ENCODE peak calls at places on chromosomes 5 and 9, in four cellular contexts. G, Y, R and U are unnamed samples.

GRCh38 chr5:74761241-74761640 is 5.7 kb downstream of the GFM2 start:
- DNase-seq in G (no peak), Y (no peak), R (no peak), U (no peak)

GRCh38 chr9:132341177-132341840 is 13.5 kb downstream of the SETX start:
- DNase-seq in G (no peak), Y (no peak), R (no peak), U (no peak)

GRCh38 chr9:90162819-90163218 is 479.8 kb downstream of the DIRAS2 start:
- DNase-seq in G (no peak), Y (no peak), R (no peak), U (no peak)

GRCh38 chr5:78653969-78654368 is 5.4 kb upstream of the LHFPL2 start:
- DNase-seq in G (no peak), Y (no peak), R (no peak), U (no peak)

GRCh38 chr5:5217371-5217770 is 77.2 kb downstream of the ADAMTS16 start:
- DNase-seq in G (no peak), Y (no peak), R (no peak), U (no peak)

GRCh38 chr9:120862452-120862851 is 14.5 kb downstream of the PHF19 start:
- DNase-seq in G (peak; percentile 52), Y (no peak), R (no peak), U (no peak)

GRCh38 chr5:195401-196160 is 4.3 kb downstream of the LRRC14B start:
- DNase-seq in G (peak; percentile 45), Y (peak; percentile 57), R (no peak), U (no peak)

GRCh38 chr5:34923694-34924461 is 5.5 kb upstream of the DNAJC21 start:
- DNase-seq in G (no peak), Y (peak; percentile 59), R (no peak), U (no peak)

GRCh38 chr5:110510146-110510545 is 216.3 kb downstream of the TMEM232 start:
- DNase-seq in G (peak; percentile 28), Y (no peak), R (no peak), U (no peak)

GRCh38 chr5:7245401-7245800 is 150.5 kb upstream of the ADCY2 start:
- DNase-seq in G (no peak), Y (no peak), R (no peak), U (no peak)

GRCh38 chr5:7815757-7816534 is 35.0 kb downstream of the CFAP90 start:
- DNase-seq in G (peak; percentile 96), Y (peak; percentile 86), R (peak; percentile 82), U (peak; percentile 72)

GRCh38 chr5:132480546-132481242 is 9.9 kb downstream of the IRF1 start:
- DNase-seq in G (no peak), Y (no peak), R (no peak), U (no peak)

GRCh38 chr9:91799113-91799735 is 150.8 kb downstream of the ROR2 start:
- DNase-seq in G (no peak), Y (no peak), R (no peak), U (no peak)

GRCh38 chr9:81028504-81028903 is 660.8 kb downstream of the TLE1 start:
- DNase-seq in G (no peak), Y (no peak), R (no peak), U (no peak)

GRCh38 chr5:109805882-109806281 is 116.2 kb downstream of the MAN2A1 start:
- DNase-seq in G (peak; percentile 24), Y (no peak), R (peak; percentile 3), U (no peak)

GRCh38 chr5:73945505-73945904 is 319.5 kb downstream of the ARHGEF28 start:
- DNase-seq in G (peak; percentile 70), Y (peak; percentile 33), R (no peak), U (no peak)

GRCh38 chr9:129173296-129174101 is 4.6 kb downstream of the IER5L start:
- DNase-seq in G (no peak), Y (no peak), R (no peak), U (no peak)

GRCh38 chr9:69190086-69190865 is 16.2 kb downstream of the TJP2 start:
- DNase-seq in G (no peak), Y (no peak), R (no peak), U (no peak)

GRCh38 chr5:59178482-59178881 is 595.6 kb downstream of the RAB3C start:
- DNase-seq in G (no peak), Y (no peak), R (no peak), U (no peak)

GRCh38 chr5:28400076-28400475 is 1361.7 kb upstream of the CDH9 start:
- DNase-seq in G (no peak), Y (no peak), R (no peak), U (peak; percentile 39)

GRCh38 chr9:132671620-132672412 is 1.6 kb downstream of the GTF3C4 start:
- DNase-seq in G (no peak), Y (no peak), R (no peak), U (no peak)

GRCh38 chr9:119086590-119086989 is 282.6 kb downstream of the BRINP1 start:
- DNase-seq in G (peak; percentile 75), Y (no peak), R (no peak), U (no peak)

GRCh38 chr5:7856855-7857254 is 5.9 kb upstream of the CFAP90 start:
- DNase-seq in G (peak; percentile 85), Y (peak; percentile 34), R (peak; percentile 23), U (peak; percentile 49)

GRCh38 chr9:36029765-36030528 is 6.8 kb upstream of the RECK start:
- DNase-seq in G (no peak), Y (no peak), R (no peak), U (no peak)

GRCh38 chr5:167802755-167803431 is 488.6 kb upstream of the WWC1 start:
- DNase-seq in G (peak; percentile 78), Y (no peak), R (peak; percentile 46), U (no peak)

GRCh38 chr9:22256381-22256780 is 190.2 kb upstream of the DMRTA1 start:
- DNase-seq in G (no peak), Y (no peak), R (no peak), U (no peak)

GRCh38 chr5:116068028-116068632 is 16.7 kb upstream of the COMMD10 start:
- DNase-seq in G (peak; percentile 79), Y (peak; percentile 40), R (peak; percentile 48), U (peak; percentile 59)

GRCh38 chr9:128807827-128808226 is 10.5 kb upstream of the ENDOG start:
- DNase-seq in G (no peak), Y (no peak), R (no peak), U (no peak)

GRCh38 chr9:715743-716400 is 125.6 kb upstream of the DMRT1 start:
- DNase-seq in G (no peak), Y (no peak), R (no peak), U (no peak)

GRCh38 chr5:170164087-170164486 is 58.4 kb downstream of the FOXI1 start:
- DNase-seq in G (no peak), Y (no peak), R (no peak), U (no peak)

GRCh38 chr5:114185274-114185673 is 176.6 kb upstream of the KCNN2 start:
- DNase-seq in G (peak; percentile 60), Y (no peak), R (no peak), U (no peak)

GRCh38 chr9:93112116-93112863 is 16.3 kb downstream of the CARD19 start:
- DNase-seq in G (no peak), Y (no peak), R (no peak), U (no peak)

GRCh38 chr9:137406876-137407589 is 15.9 kb downstream of the EXD3 start:
- DNase-seq in G (peak; percentile 91), Y (peak; percentile 6), R (peak; percentile 77), U (peak; percentile 21)

GRCh38 chr5:93791520-93791972 is 50.1 kb upstream of the POU5F2 start:
- DNase-seq in G (no peak), Y (no peak), R (no peak), U (no peak)

GRCh38 chr9:129983891-129984290 is 59.1 kb downstream of the FNBP1 start:
- DNase-seq in G (no peak), Y (no peak), R (no peak), U (no peak)

GRCh38 chr5:43567967-43568366 is 11.1 kb upstream of the PAIP1 start:
- DNase-seq in G (no peak), Y (no peak), R (no peak), U (no peak)

GRCh38 chr9:135744333-135745070 is 42.5 kb downstream of the KCNT1 start:
- DNase-seq in G (no peak), Y (no peak), R (no peak), U (no peak)

GRCh38 chr9:135745189-135745588 is 43.2 kb downstream of the KCNT1 start:
- DNase-seq in G (no peak), Y (no peak), R (no peak), U (no peak)

GRCh38 chr9:135741276-135742219 is 39.6 kb downstream of the KCNT1 start:
- DNase-seq in G (peak; percentile 35), Y (no peak), R (no peak), U (no peak)

GRCh38 chr9:135743546-135744332 is 41.8 kb downstream of the KCNT1 start:
- DNase-seq in G (no peak), Y (no peak), R (no peak), U (no peak)

GRCh38 chr9:135743021-135743420 is 41.0 kb downstream of the KCNT1 start:
- DNase-seq in G (no peak), Y (no peak), R (no peak), U (no peak)
- H3K27me3 ChIP-seq in G (no peaks in the 10 kb centered on the region), Y (peaks cover 14% of the 10 kb centered on the region), R (no peaks in the 10 kb centered on the region), U (peaks cover 38% of the 10 kb centered on the region)

GRCh38 chr9:34591091-34591910 is 1.8 kb upstream of the CNTFR start:
- DNase-seq in G (peak; percentile 91), Y (peak; percentile 81), R (peak; percentile 84), U (peak; percentile 92)

GRCh38 chr9:34588671-34589370 is 703 bp downstream of the CNTFR start:
- DNase-seq in G (peak; percentile 50), Y (no peak), R (no peak), U (no peak)

GRCh38 chr9:34589656-34590375 is at the start of gene CNTFR:
- DNase-seq in G (peak; percentile 79), Y (peak; percentile 63), R (no peak), U (peak; percentile 74)

GRCh38 chr9:34590376-34591090 is 1.0 kb upstream of the CNTFR start:
- DNase-seq in G (peak; percentile 66), Y (peak; percentile 27), R (no peak), U (no peak)

GRCh38 chr9:34589371-34589655 is 211 bp downstream of the CNTFR start:
- DNase-seq in G (no peak), Y (no peak), R (no peak), U (no peak)
- H3K27me3 ChIP-seq in G (peaks cover 100% of the 10 kb centered on the region), Y (peaks cover 10% of the 10 kb centered on the region), R (peaks cover 4% of the 10 kb centered on the region), U (peaks cover 35% of the 10 kb centered on the region)

GRCh38 chr9:136206602-136207333 is 1.8 kb upstream of the LHX3 start:
- DNase-seq in G (no peak), Y (no peak), R (no peak), U (no peak)
- H3K27me3 ChIP-seq in G (peaks cover 45% of the 10 kb centered on the region), Y (peaks cover 3% of the 10 kb centered on the region), R (peaks cover 28% of the 10 kb centered on the region), U (peaks cover 28% of the 10 kb centered on the region)

DNA sequence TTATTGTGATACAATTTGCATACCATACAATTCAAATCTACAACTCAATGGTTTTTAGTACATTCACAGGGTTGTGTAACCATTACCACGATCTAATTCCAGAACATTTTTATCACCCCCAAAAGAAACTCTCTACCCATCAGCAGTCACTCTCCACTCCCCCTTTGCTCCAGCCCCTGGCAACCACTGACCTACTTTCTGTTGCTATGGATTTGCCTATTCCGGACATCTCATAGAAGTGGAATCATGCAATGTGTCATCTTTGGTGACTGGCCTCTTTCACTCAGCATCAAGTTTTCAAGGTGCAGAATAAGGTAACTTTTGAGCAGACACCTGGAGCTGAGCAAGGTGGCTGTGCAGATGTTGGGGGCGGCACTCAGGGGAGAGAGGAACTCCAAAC is 32.1 kb upstream of the HAND1 start:
- DNase-seq in G (no peak), Y (no peak), R (no peak), U (no peak)
- H3K27me3 ChIP-seq in G (no peaks in the 10 kb centered on the region), Y (peaks cover 32% of the 10 kb centered on the region), R (no peaks in the 10 kb centered on the region), U (peaks cover 7% of the 10 kb centered on the region)